ENCODE peak calls at places on chromosomes 4 and X, in six cellular contexts. Q is fibroblast of lung; B is B cell; S is NCI-H2081; I is NCI-H1417; T is activated naive CD4-positive, alpha-beta T cell treated with anti-CD3 and anti-CD28 coated beads for 36 hours. O is an unnamed sample.

GRCh38 chrX:155094468-155095061 is 23.3 kb downstream of the BRCC3 start:
- DNase-seq in Q (peak; percentile 47), B (no peak), S (peak; percentile 9), I (peak; percentile 64), T (peak; percentile 32), O (peak; percentile 13)

GRCh38 chr4:8272472-8273428 is 3.2 kb downstream of the HTRA3 start:
- DNase-seq in Q (peak; percentile 34), B (no peak), S (no peak), I (no peak), T (no peak), O (no peak)

GRCh38 chr4:27308379-27308778 is 447.7 kb downstream of the STIM2 start:
- DNase-seq in Q (no peak), B (no peak), S (no peak), I (no peak), T (no peak), O (no peak)

GRCh38 chr4:155809835-155810234 is 51.0 kb downstream of the GUCY1B1 start:
- DNase-seq in Q (peak; percentile 95), B (peak; percentile 11), S (peak; percentile 67), I (peak; percentile 88), T (peak; percentile 29), O (peak; percentile 92)

GRCh38 chrX:19750028-19750786 is 137.2 kb downstream of the SH3KBP1 start:
- DNase-seq in Q (no peak), B (no peak), S (no peak), I (no peak), T (no peak), O (peak; percentile 24)

GRCh38 chr4:114383721-114384120 is 214.9 kb upstream of the UGT8 start:
- DNase-seq in Q (peak; percentile 88), B (no peak), S (no peak), I (no peak), T (no peak), O (peak; percentile 92)

GRCh38 chr4:79297029-79297428 is 28.8 kb downstream of the NAA11 start:
- DNase-seq in Q (no peak), B (no peak), S (no peak), I (no peak), T (no peak), O (no peak)

GRCh38 chr4:167428172-167428571 is 193.9 kb upstream of the SPOCK3 start:
- DNase-seq in Q (peak; percentile 31), B (no peak), S (no peak), I (peak; percentile 16), T (no peak), O (no peak)

GRCh38 chr4:112585977-112586736 is 50.6 kb downstream of the ZGRF1 start:
- DNase-seq in Q (no peak), B (no peak), S (no peak), I (no peak), T (no peak), O (no peak)

GRCh38 chr4:81592698-81593097 is 121.0 kb upstream of the RASGEF1B start:
- DNase-seq in Q (no peak), B (no peak), S (no peak), I (no peak), T (no peak), O (no peak)

O was measured in myocyte.